ENCODE peak calls at places on chromosomes 16 and 17, in five cellular contexts. P is cardiac muscle cell; C is stimulated activated CD8-positive, alpha-beta memory T cell treated with anti-CD3 and anti-CD28 coated beads, Interleukin-4, amount 100 ng/mL, for 1 hour; Y is NCI-H1930; V is upper lobe of right lung. L is an unnamed sample.

GRCh38 chr16:50719401-50720337 is 22.2 kb upstream of the CYLD start:
- DNase-seq in P (no peak), C (no peak), Y (no peak), V (no peak), L (no peak)

GRCh38 chr17:80486692-80487091 is 10.3 kb upstream of the NPTX1 start:
- DNase-seq in P (no peak), C (no peak), Y (no peak), V (no peak), L (no peak)

GRCh38 chr17:31654936-31655335 is 204.1 kb downstream of the COPRS start:
- DNase-seq in P (no peak), C (peak), Y (no peak), V (no peak), L (peak)

GRCh38 chr16:11010576-11011221 is 66.3 kb downstream of the CLEC16A start:
- DNase-seq in P (no peak), C (no peak), Y (no peak), V (no peak), L (no peak)

GRCh38 chr17:3978421-3979275 is 14.4 kb upstream of the ATP2A3 start:
- DNase-seq in P (peak), C (no peak), Y (no peak), V (no peak), L (no peak)

GRCh38 chr16:71216714-71217113 is 13.8 kb downstream of the HYDIN start:
- DNase-seq in P (no peak), C (no peak), Y (no peak), V (no peak), L (no peak)

GRCh38 chr17:76704799-76705198 is 6.0 kb downstream of the MXRA7 start:
- DNase-seq in P (no peak), C (no peak), Y (no peak), V (no peak), L (no peak)

GRCh38 chr17:80023261-80024205 is 12.1 kb downstream of the TBC1D16 start:
- DNase-seq in P (no peak), C (no peak), Y (no peak), V (no peak), L (no peak)

GRCh38 chr16:53571763-53572162 is 68.8 kb upstream of the AKTIP start:
- DNase-seq in P (no peak), C (no peak), Y (no peak), V (no peak), L (no peak)

GRCh38 chr17:17500999-17501605 is 4.9 kb upstream of the RASD1 start:
- DNase-seq in P (no peak), C (no peak), Y (no peak), V (peak), L (no peak)

GRCh38 chr17:63774141-63774981 is at the start of gene DDX42:
- DNase-seq in P (peak), C (peak), Y (peak), V (peak), L (peak)

GRCh38 chr16:57106767-57107166 is 14.4 kb downstream of the CPNE2 start:
- DNase-seq in P (no peak), C (no peak), Y (no peak), V (no peak), L (no peak)

GRCh38 chr17:28518132-28518531 is 12.0 kb downstream of the FOXN1 start:
- DNase-seq in P (no peak), C (no peak), Y (no peak), V (no peak), L (no peak)